ENCODE peak calls at places on chromosome 10, in seven cellular contexts. L, A, G, N, E, W and T are unnamed samples.

GRCh38 chr10:55098452-55098851 is 297.4 kb upstream of the PCDH15 start:
- DNase-seq in G (no peak), A (no peak), N (no peak), W (no peak), E (no peak), L (no peak), T (no peak)

GRCh38 chr10:17768957-17769356 is 17.0 kb downstream of the TMEM236 start:
- DNase-seq in W (no peak), G (no peak), L (no peak), N (peak), A (no peak), E (peak), T (peak)

GRCh38 chr10:74825371-74826141 is 844 bp upstream of the KAT6B start:
- DNase-seq in G (no peak), A (no peak), E (no peak), L (no peak), W (no peak), N (no peak), T (no peak)

GRCh38 chr10:739403-739802 is 49.9 kb upstream of the DIP2C start:
- DNase-seq in W (no peak), L (no peak), A (no peak), E (no peak), G (no peak), N (no peak), T (no peak)

GRCh38 chr10:95447733-95448132 is 113.4 kb downstream of the SORBS1 start:
- DNase-seq in A (no peak), E (peak), L (no peak), W (no peak), G (peak), N (peak), T (peak)

GRCh38 chr10:71451754-71452153 is 55.0 kb downstream of the CDH23 start:
- DNase-seq in L (no peak), E (no peak), G (no peak), A (no peak), N (no peak), W (no peak), T (no peak)

GRCh38 chr10:90998733-90999511 is 78.0 kb upstream of the ANKRD1 start:
- DNase-seq in E (no peak), L (no peak), G (no peak), N (no peak), A (no peak), W (no peak), T (no peak)

GRCh38 chr10:36779238-36779846 is 346.1 kb upstream of the ANKRD30A start:
- DNase-seq in N (peak), E (peak), L (peak), W (peak), G (peak), A (no peak), T (peak)

GRCh38 chr10:71064413-71065118 is 147.8 kb upstream of the UNC5B start:
- DNase-seq in E (peak), A (peak), W (no peak), N (peak), G (no peak), L (no peak), T (no peak)

GRCh38 chr10:1324914-1325313 is 268.7 kb downstream of the WDR37 start:
- DNase-seq in A (no peak), L (no peak), N (no peak), E (no peak), G (no peak), W (no peak), T (no peak)

GRCh38 chr10:58064714-58065528 is 202.8 kb downstream of the IPMK start:
- DNase-seq in G (no peak), N (peak), E (peak), W (no peak), A (no peak), L (peak), T (peak)

GRCh38 chr10:91756286-91756685 is 41.9 kb upstream of the TNKS2 start:
- DNase-seq in N (peak), W (peak), L (peak), G (no peak), A (no peak), E (peak), T (peak)

GRCh38 chr10:118903691-118904090 is 125.8 kb upstream of the NANOS1 start:
- DNase-seq in N (no peak), A (no peak), L (no peak), G (no peak), E (no peak), W (no peak), T (no peak)

GRCh38 chr10:119296703-119297102 is 89.3 kb downstream of the GRK5 start:
- DNase-seq in L (no peak), N (no peak), W (no peak), A (peak), G (peak), E (no peak), T (no peak)

GRCh38 chr10:35906155-35906554 is 264.1 kb upstream of the FZD8 start:
- DNase-seq in G (no peak), A (no peak), N (no peak), W (no peak), E (no peak), L (no peak), T (no peak)

GRCh38 chr10:61981460-61981859 is 80.0 kb downstream of the ARID5B start:
- DNase-seq in A (no peak), G (no peak), N (no peak), E (no peak), W (no peak), L (no peak), T (no peak)

GRCh38 chr10:59626523-59626869 is 83.2 kb downstream of the SLC16A9 start:
- DNase-seq in G (no peak), W (no peak), A (no peak), E (no peak), L (no peak), N (no peak), T (no peak)

GRCh38 chr10:22662693-22663330 is 51.6 kb downstream of the PIP4K2A start:
- DNase-seq in G (no peak), W (no peak), E (no peak), L (no peak), N (no peak), A (no peak), T (no peak)

GRCh38 chr10:116748471-116748870 is 6.1 kb upstream of the HSPA12A start:
- DNase-seq in N (no peak), A (no peak), G (no peak), E (no peak), W (no peak), L (no peak), T (no peak)

GRCh38 chr10:124723826-124724225 is 20.4 kb downstream of the FAM53B start:
- DNase-seq in L (no peak), W (no peak), N (no peak), E (no peak), A (no peak), G (no peak), T (no peak)

GRCh38 chr10:29689001-29689400 is 54.2 kb upstream of the SVIL start:
- DNase-seq in L (peak), G (no peak), W (no peak), N (peak), E (peak), A (no peak), T (peak)

GRCh38 chr10:22754298-22754697 is 39.9 kb upstream of the PIP4K2A start:
- DNase-seq in N (no peak), W (no peak), L (no peak), A (no peak), G (no peak), E (no peak), T (no peak)

GRCh38 chr10:54159924-54160323 is 641.1 kb downstream of the PCDH15 start:
- DNase-seq in N (no peak), W (no peak), A (no peak), G (no peak), L (no peak), E (no peak), T (no peak)

GRCh38 chr10:43120116-43120947 is 17.9 kb upstream of the CSGALNACT2 start:
- DNase-seq in W (no peak), G (no peak), A (no peak), N (no peak), E (no peak), L (no peak), T (no peak)

GRCh38 chr10:124092270-124093075 is 925 bp downstream of the CHST15 start:
- DNase-seq in N (no peak), G (peak), A (peak), E (peak), L (no peak), W (no peak), T (peak)

GRCh38 chr10:93495654-93496321 is 624 bp upstream of the CEP55 start:
- DNase-seq in W (no peak), N (peak), A (peak), L (no peak), G (no peak), E (peak), T (no peak)

GRCh38 chr10:73922007-73922863 is 11.3 kb downstream of the PLAU start:
- DNase-seq in E (no peak), N (no peak), L (no peak), G (no peak), W (no peak), A (no peak), T (no peak)

GRCh38 chr10:122487231-122487765 is 25.9 kb downstream of the HTRA1 start:
- DNase-seq in E (no peak), W (no peak), L (no peak), A (no peak), N (peak), G (no peak), T (peak)

GRCh38 chr10:49053053-49053997 is 62.0 kb downstream of the VSTM4 start:
- DNase-seq in W (no peak), A (peak), N (no peak), L (no peak), G (peak), E (no peak), T (no peak)

GRCh38 chr10:27366769-27367168 is 126.2 kb upstream of the ACBD5 start:
- DNase-seq in N (no peak), L (no peak), W (no peak), G (no peak), A (no peak), E (no peak), T (no peak)

GRCh38 chr10:44966129-44966815 is 6.7 kb downstream of the RASSF4 start:
- DNase-seq in L (no peak), G (peak), N (peak), E (no peak), A (no peak), W (no peak), T (no peak)

GRCh38 chr10:24318517-24318916 is 109.6 kb downstream of the KIAA1217 start:
- DNase-seq in L (no peak), W (no peak), N (no peak), A (no peak), G (no peak), E (no peak), T (no peak)

GRCh38 chr10:125006921-125007391 is 65.0 kb downstream of the ZRANB1 start:
- DNase-seq in L (peak), N (peak), W (peak), A (no peak), E (no peak), G (peak), T (no peak)

GRCh38 chr10:86652361-86653202 is 1.8 kb upstream of the OPN4 start:
- DNase-seq in N (no peak), W (no peak), G (no peak), A (no peak), L (no peak), E (peak), T (peak)

GRCh38 chr10:129963831-129964501 is at the start of gene EBF3:
- DNase-seq in L (no peak), G (peak), N (peak), W (no peak), A (peak), E (peak), T (no peak)

GRCh38 chr10:124701038-124701365 is 43.2 kb downstream of the FAM53B start:
- DNase-seq in N (no peak), A (no peak), E (no peak), L (no peak), W (no peak), G (no peak), T (no peak)

GRCh38 chr10:45672201-45673073 is at the start of gene ZFAND4:
- DNase-seq in E (peak), G (peak), A (peak), W (peak), L (peak), N (peak), T (peak)

DNA sequence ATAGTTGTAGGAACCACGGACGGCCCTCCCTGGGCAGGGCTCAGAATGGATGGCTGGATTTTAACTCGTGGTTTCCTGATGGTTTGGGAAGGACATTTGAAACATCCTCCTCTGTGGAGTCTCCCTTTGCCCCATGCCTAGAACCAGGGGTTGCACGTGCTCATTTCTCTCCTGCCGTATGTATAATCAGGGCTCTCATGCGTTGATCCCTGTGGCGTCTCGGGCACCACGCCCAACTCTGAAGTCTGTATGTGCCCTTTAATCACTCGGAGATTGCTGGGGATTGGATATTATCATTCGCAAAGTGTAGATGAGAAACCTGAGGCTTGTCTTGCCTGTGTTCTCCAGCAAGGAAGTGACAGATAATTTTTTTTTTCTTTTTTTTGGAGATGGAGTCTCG is 257.1 kb downstream of the CAMK1D start:
- DNase-seq in W (no peak), E (no peak), L (no peak), G (no peak), N (no peak), A (no peak), T (no peak)
- H3K4me3 ChIP-seq in W (no peak), E (no peak), L (no peak), G (peak), N (no peak), A (no peak), T (no peak)

DNA sequence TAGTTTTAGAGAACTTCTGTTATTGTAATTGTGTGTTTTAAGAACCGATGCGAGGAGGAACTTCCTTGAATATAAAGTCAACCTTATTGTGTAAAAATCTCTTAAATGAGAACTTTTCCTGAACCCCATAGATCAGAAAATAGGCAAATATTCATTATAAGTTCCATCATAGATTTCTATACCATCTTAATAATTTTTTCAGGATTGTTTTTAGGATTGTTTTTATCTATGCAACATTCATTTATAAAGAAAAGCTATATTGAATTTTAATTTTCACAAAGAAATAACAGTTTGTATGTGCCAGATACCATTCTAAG is 1.7 kb upstream of the SMNDC1 start:
- DNase-seq in L (no peak), E (no peak), G (no peak), A (no peak), W (no peak), N (no peak), T (no peak)
- TF ChIP-seq CTCF in L (no peak), E (no peak), G (no peak), A (no peak), W (no peak), N (no peak), T (no peak)

DNA sequence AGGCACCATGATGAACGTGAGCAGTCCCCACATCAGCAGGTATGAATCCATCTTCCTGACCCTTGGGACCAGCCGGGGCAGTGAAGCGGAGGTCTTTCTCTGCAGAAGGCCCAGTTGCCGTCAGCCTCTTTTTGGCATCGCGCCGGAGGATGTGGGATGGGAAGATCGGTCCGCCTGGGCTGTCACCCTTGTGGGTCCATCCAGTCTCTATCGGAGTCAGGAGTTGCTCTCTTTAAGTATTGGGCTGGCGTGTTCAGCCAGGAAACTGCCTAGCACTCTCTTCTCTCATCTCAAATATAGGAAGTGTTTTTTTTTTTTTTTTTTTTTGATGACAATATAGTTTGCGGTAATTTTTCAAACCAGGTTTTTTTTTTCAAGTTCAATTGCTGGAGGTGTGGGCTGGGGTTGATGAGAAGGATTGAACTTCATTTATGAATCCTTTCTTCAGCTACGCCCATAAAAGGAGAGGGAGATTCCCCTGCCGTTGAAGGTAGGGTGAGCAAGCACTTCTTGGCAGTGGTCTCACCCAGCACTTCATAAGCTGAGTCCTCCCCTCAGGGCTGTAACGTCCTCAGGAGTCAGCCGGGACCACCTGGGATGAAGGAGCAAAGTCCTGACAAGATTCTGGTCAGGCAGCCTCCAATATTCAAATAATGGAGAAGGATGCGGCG is at the start of gene IL2RA:
- DNase-seq in A (no peak), N (no peak), L (no peak), G (peak), E (no peak), W (no peak), T (no peak)
- H3K4me3 ChIP-seq in A (peak), N (no peak), L (no peak), G (no peak), E (no peak), W (no peak), T (no peak)

GRCh38 chr10:33485276-33485675 is 150.8 kb upstream of the NRP1 start:
- DNase-seq in A (no peak), E (no peak), W (no peak), G (no peak), N (no peak), L (no peak), T (no peak)
- TF ChIP-seq CTCF in A (no peak), E (no peak), W (no peak), G (no peak), N (no peak), L (no peak), T (no peak)

DNA sequence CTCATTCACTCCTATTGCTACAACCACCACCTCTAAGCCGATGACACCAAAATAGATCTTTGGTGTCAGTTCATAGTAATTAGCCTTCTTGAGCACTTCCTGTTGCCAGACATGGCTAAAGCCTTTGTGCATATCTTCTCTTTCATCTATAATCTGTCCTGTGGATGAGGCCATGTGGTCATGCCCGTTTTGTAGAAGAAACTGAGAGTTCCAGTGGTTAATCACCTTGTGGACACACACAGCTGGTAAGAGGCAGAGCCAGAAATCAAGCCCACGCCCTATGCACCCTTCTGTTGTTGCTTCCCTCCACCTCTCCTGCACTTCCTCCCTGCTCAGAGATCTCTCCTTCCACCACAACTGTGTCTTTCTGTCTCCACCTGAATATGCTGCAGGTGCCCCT is 285.1 kb upstream of the PFKP start:
- DNase-seq in A (no peak), N (no peak), L (no peak), W (no peak), G (no peak), E (no peak), T (no peak)
- H3K4me3 ChIP-seq in A (no peak), N (no peak), L (no peak), W (no peak), G (no peak), E (no peak), T (no peak)

GRCh38 chr10:102122450-102122849 is 2.3 kb upstream of the LDB1 start:
- DNase-seq in G (no peak), A (no peak), L (no peak), E (no peak), N (no peak), W (no peak), T (no peak)

GRCh38 chr10:102120987-102121738 is 995 bp upstream of the LDB1 start:
- DNase-seq in N (peak), W (no peak), G (peak), L (no peak), E (peak), A (peak), T (peak)

GRCh38 chr10:102123223-102123622 is 3.1 kb upstream of the LDB1 start:
- DNase-seq in N (no peak), G (no peak), W (no peak), A (no peak), E (no peak), L (no peak), T (no peak)

GRCh38 chr10:102120142-102120986 is at the start of gene LDB1:
- DNase-seq in G (peak), W (no peak), A (peak), N (peak), E (peak), L (no peak), T (peak)

DNA sequence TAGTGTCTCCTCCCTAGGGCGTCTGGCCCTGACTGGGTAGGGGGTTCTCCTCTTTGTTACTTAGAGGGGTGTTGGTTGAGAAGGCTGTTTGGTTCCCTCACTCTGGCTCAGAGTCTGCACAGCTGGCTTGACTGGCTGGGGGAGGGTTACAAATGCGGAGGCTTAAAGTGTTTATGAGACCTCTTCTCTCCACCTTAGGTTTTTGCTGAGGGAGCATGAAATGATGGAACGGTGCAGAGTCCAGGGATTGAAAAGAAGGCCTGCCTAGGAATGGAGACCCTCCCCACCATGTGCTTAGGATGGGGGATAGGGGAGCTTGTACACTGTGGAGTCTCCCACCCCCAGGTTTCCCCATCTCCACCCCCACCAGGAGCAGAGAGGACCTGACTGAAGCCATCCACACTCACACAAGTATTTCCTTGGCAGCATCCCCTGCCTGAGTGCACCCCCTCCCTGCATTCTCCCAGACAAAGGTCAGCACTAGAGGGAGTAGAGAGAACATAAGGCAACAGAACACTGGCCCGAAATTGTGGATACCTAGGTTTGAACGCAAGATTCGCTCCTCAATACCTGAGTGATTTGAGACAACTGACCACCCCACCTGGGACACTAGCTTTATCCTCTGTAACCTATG is 1.7 kb upstream of the LDB1 start:
- DNase-seq in G (no peak), A (no peak), E (peak), W (no peak), N (peak), L (no peak), T (peak)
- TF ChIP-seq CTCF in G (no peak), A (no peak), E (peak), W (peak), N (peak), L (peak), T (peak)

GRCh38 chr10:68601490-68602265 is 41.5 kb downstream of the TET1 start:
- DNase-seq in E (no peak), G (no peak), L (no peak), A (no peak), W (no peak), N (no peak), T (no peak)
- H3K4me3 ChIP-seq in E (no peak), G (no peak), L (no peak), A (peak), W (peak), N (peak), T (peak)

GRCh38 chr10:96820730-96821129 is 11.4 kb upstream of the LCOR start:
- DNase-seq in N (no peak), L (no peak), A (no peak), W (no peak), G (no peak), E (no peak), T (no peak)
- TF ChIP-seq CTCF in N (no peak), L (no peak), A (no peak), W (no peak), G (no peak), E (no peak), T (no peak)

GRCh38 chr10:4130685-4131084 is 345.7 kb upstream of the KLF6 start:
- DNase-seq in W (no peak), A (no peak), G (no peak), E (no peak), N (no peak), L (no peak), T (no peak)
- H3K4me3 ChIP-seq in W (no peak), A (no peak), G (no peak), E (no peak), N (no peak), L (no peak), T (no peak)